ENCODE peak calls at places on chromosomes 12 and 14, in six cellular contexts. X, M, F, E, D and L are unnamed samples.

GRCh38 chr12:20214286-20214685 is 154.1 kb upstream of the PDE3A start:
- DNase-seq in X (no peak), M (no peak), F (peak; percentile 48), E (no peak), D (no peak), L (peak; percentile 55)

GRCh38 chr14:103539056-103539825 is 10.2 kb downstream of the TRMT61A start:
- DNase-seq in X (no peak), M (peak; percentile 26), F (no peak), E (no peak), D (no peak), L (no peak)

GRCh38 chr14:93051600-93052546 is 63.9 kb downstream of the ITPK1 start:
- DNase-seq in X (no peak), M (peak; percentile 19), F (no peak), E (no peak), D (peak; percentile 78), L (no peak)

GRCh38 chr12:7099290-7099996 is 7.2 kb upstream of the C1R start:
- DNase-seq in X (no peak), M (no peak), F (no peak), E (no peak), D (no peak), L (no peak)

GRCh38 chr12:47590771-47591368 is 115.0 kb downstream of the RPAP3 start:
- DNase-seq in X (no peak), M (no peak), F (no peak), E (no peak), D (no peak), L (peak; percentile 5)

GRCh38 chr14:51546099-51546498 is 105.6 kb upstream of the FRMD6 start:
- DNase-seq in X (no peak), M (no peak), F (no peak), E (no peak), D (no peak), L (no peak)

GRCh38 chr12:105933671-105934665 is 204.8 kb downstream of the NUAK1 start:
- DNase-seq in X (no peak), M (no peak), F (peak; percentile 99), E (no peak), D (no peak), L (peak; percentile 95)

GRCh38 chr12:5094986-5095385 is 51.3 kb downstream of the KCNA5 start:
- DNase-seq in X (no peak), M (no peak), F (no peak), E (no peak), D (no peak), L (no peak)

GRCh38 chr14:91155626-91156089 is 41.8 kb downstream of the DGLUCY start:
- DNase-seq in X (no peak), M (no peak), F (no peak), E (no peak), D (no peak), L (no peak)

GRCh38 chr14:51304428-51304827 is 64.4 kb downstream of the TMX1 start:
- DNase-seq in X (no peak), M (no peak), F (peak; percentile 80), E (no peak), D (peak; percentile 42), L (peak; percentile 88)

GRCh38 chr12:115756271-115756670 is 521.2 kb downstream of the MED13L start:
- DNase-seq in X (no peak), M (no peak), F (no peak), E (no peak), D (no peak), L (no peak)

GRCh38 chr14:34604990-34605389 is 25.0 kb downstream of the SNX6 start:
- DNase-seq in X (no peak), M (no peak), F (peak; percentile 51), E (no peak), D (no peak), L (no peak)

GRCh38 chr12:87642245-87642644 is 387.0 kb downstream of the C12orf50 start:
- DNase-seq in X (no peak), M (peak; percentile 63), F (no peak), E (no peak), D (no peak), L (no peak)

GRCh38 chr12:15336772-15337553 is 14.7 kb downstream of the PTPRO start:
- DNase-seq in X (no peak), M (no peak), F (peak; percentile 53), E (no peak), D (no peak), L (peak; percentile 39)

GRCh38 chr12:116406529-116406928 is 129.0 kb upstream of the MED13L start:
- DNase-seq in X (peak; percentile 50), M (peak; percentile 98), F (peak; percentile 55), E (no peak), D (peak; percentile 84), L (peak; percentile 93)

GRCh38 chr12:69066420-69067373 is 133.7 kb upstream of the CPM start:
- DNase-seq in X (no peak), M (no peak), F (no peak), E (no peak), D (peak; percentile 39), L (no peak)

GRCh38 chr14:60878536-60878935 is 102.3 kb downstream of the TRMT5 start:
- DNase-seq in X (no peak), M (no peak), F (peak; percentile 33), E (no peak), D (no peak), L (no peak)

GRCh38 chr12:23954332-23954731 is 4.9 kb upstream of the SOX5 start:
- DNase-seq in X (no peak), M (no peak), F (peak; percentile 76), E (no peak), D (no peak), L (peak; percentile 79)

GRCh38 chr12:93125126-93125525 is 196.0 kb upstream of the EEA1 start:
- DNase-seq in X (no peak), M (no peak), F (no peak), E (no peak), D (no peak), L (peak; percentile 38)

DNA sequence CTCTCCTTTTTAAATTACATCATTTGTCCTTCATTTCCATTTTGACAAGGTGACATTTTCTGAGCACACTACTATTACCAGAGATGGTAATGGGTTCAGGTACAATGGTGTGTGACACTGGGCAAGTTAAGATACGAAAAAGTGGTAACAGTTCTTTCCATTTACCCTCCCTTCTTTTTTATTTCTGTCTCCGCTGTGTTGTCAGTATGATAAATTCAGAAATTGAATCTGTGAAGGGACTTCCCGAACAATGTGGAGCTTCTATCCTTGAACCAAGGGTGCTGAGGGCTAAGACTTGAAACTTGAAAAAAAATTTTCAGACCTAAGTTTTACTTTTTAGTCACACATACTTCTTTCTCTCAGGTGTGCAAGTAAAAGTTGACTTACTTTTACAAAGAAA is 103.7 kb downstream of the ERC1 start:
- DNase-seq in X (no peak), M (no peak), F (no peak), E (no peak), D (no peak), L (no peak)
- H2BK15ac ChIP-seq in X (no peak overlapping the region), M (no peak overlapping the region), F (no peak overlapping the region), E (no peak overlapping the region), D (no peak overlapping the region), L (no peak overlapping the region)

GRCh38 chr14:30193791-30194407 is 266.3 kb upstream of the PRKD1 start:
- DNase-seq in X (no peak), M (no peak), F (peak; percentile 94), E (no peak), D (no peak), L (peak; percentile 69)

GRCh38 chr14:30195946-30196345 is 268.3 kb upstream of the PRKD1 start:
- DNase-seq in X (no peak), M (no peak), F (peak; percentile 15), E (no peak), D (no peak), L (no peak)

GRCh38 chr14:30194769-30195168 is 267.1 kb upstream of the PRKD1 start:
- DNase-seq in X (no peak), M (no peak), F (peak; percentile 91), E (no peak), D (no peak), L (peak; percentile 59)

GRCh38 chr14:30191639-30192279 is 264.1 kb upstream of the PRKD1 start:
- DNase-seq in X (no peak), M (no peak), F (peak; percentile 47), E (no peak), D (no peak), L (no peak)

DNA sequence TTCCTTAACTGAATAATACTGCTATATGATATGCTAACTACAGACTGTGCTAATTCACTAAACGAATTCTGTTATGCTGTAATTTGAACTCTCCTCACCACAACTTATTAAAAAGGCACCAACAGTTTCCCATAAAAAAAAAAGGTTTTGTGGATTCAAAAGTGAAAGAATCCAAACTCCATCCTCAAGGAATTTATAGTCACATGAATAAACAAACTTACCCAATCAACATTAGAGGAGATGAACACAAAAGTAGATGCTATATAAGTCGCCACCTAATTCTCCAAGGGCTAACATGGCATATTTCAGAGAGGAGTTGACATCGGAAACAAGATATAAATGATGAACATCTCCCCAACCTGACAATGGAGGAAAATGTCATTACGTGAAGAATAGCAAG is 265.4 kb upstream of the PRKD1 start:
- DNase-seq in X (no peak), M (no peak), F (no peak), E (no peak), D (no peak), L (no peak)
- H2BK15ac ChIP-seq in X (no peak overlapping the region), M (no peak overlapping the region), F (peak overlapping the region; percentile 88), E (no peak overlapping the region), D (no peak overlapping the region), L (no peak overlapping the region)

DNA sequence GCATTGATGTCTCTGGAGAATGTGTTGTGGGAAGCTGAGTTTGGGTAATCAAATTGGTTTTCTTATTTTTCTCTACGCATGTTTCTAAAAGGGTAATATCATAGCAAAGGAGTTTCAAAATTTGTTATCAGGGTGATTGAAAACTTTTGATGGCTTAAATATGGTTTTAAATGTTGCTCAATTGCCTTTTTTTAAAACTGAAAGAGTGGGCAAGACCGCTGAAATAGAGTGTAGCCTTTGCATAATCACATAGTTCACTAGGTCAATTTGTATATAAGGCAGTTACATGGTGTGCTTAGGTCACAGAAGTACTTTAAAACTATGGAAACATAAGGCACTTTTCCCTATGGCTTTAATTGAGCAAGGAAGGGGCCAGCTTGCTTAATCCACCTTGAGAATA is 167.4 kb downstream of the SNAPC1 start:
- DNase-seq in X (no peak), M (no peak), F (no peak), E (no peak), D (no peak), L (no peak)
- H2BK15ac ChIP-seq in X (no peak overlapping the region), M (no peak overlapping the region), F (peak overlapping the region; percentile 58), E (no peak overlapping the region), D (no peak overlapping the region), L (no peak overlapping the region)

DNA sequence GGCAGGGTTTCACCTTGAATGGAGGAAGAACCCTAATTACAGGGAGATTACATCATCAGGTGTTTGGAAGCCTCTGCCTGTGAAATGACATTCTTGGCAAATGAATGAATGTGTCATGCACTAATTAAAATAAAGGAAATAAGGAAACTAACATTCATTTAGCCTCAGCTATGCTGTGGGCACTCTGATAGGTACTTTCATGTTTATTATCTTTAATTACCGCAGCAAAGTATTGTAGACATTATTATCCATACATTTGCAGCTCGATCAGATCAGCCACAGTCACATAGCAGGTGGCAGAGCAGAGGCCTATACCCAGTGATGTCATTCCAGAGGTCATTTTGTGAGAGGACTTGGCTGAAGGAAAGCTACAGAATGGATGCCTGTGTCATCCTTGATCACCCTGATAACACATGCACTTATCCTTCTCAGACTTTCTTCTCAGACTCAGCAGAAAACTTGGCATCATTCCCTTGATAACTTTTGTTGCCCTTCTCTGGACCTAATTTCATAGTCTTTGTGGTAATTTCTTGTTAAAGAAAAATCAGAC is 18.5 kb downstream of the ZNF664 start:
- DNase-seq in X (no peak), M (peak; percentile 59), F (no peak), E (no peak), D (no peak), L (no peak)
- H2BK15ac ChIP-seq in X (no peak overlapping the region), M (no peak overlapping the region), F (no peak overlapping the region), E (no peak overlapping the region), D (no peak overlapping the region), L (no peak overlapping the region)